ENCODE peak calls at places on chromosomes 16 and 17, in ten cellular contexts. One of them, this sample, is unnamed.

GRCh38 chr16:89370081-89370511 is 120.3 kb downstream of the ANKRD11 start:
- DNase-seq in adrenal gland: no peak
- DNase-seq in tibial artery: no peak
- DNase-seq in uterus: no peak
- DNase-seq in ovary: no peak
- DNase-seq in thoracic aorta: no peak
- DNase-seq in PC-3: peak; percentile 39
- DNase-seq in heart right ventricle: no peak
- DNase-seq in esophagus muscularis mucosa: no peak
- DNase-seq in left lung: peak; percentile 62
- DNase-seq in this sample: peak; percentile 62

GRCh38 chr17:2067559-2067958 is 12.7 kb downstream of the HIC1 start:
- DNase-seq in heart right ventricle: peak; percentile 55
- DNase-seq in uterus: peak; percentile 79
- DNase-seq in tibial artery: no peak
- DNase-seq in esophagus muscularis mucosa: no peak
- DNase-seq in PC-3: no peak
- DNase-seq in left lung: no peak
- DNase-seq in ovary: peak; percentile 62
- DNase-seq in thoracic aorta: no peak
- DNase-seq in adrenal gland: no peak
- DNase-seq in this sample: no peak

GRCh38 chr16:65697516-65697915 is 575.7 kb upstream of the CDH11 start:
- DNase-seq in thoracic aorta: no peak
- DNase-seq in PC-3: no peak
- DNase-seq in esophagus muscularis mucosa: no peak
- DNase-seq in tibial artery: no peak
- DNase-seq in ovary: no peak
- DNase-seq in adrenal gland: no peak
- DNase-seq in left lung: no peak
- DNase-seq in heart right ventricle: no peak
- DNase-seq in uterus: no peak
- DNase-seq in this sample: no peak

GRCh38 chr16:89495121-89495520 is 4.8 kb upstream of the ANKRD11 start:
- DNase-seq in adrenal gland: no peak
- DNase-seq in heart right ventricle: no peak
- DNase-seq in PC-3: peak; percentile 10
- DNase-seq in ovary: no peak
- DNase-seq in esophagus muscularis mucosa: no peak
- DNase-seq in thoracic aorta: no peak
- DNase-seq in tibial artery: no peak
- DNase-seq in uterus: no peak
- DNase-seq in left lung: peak; percentile 36
- DNase-seq in this sample: no peak

GRCh38 chr16:8928467-8928957 is 35.2 kb downstream of the USP7 start:
- DNase-seq in PC-3: no peak
- DNase-seq in left lung: no peak
- DNase-seq in thoracic aorta: no peak
- DNase-seq in uterus: peak; percentile 28
- DNase-seq in tibial artery: peak; percentile 40
- DNase-seq in adrenal gland: no peak
- DNase-seq in esophagus muscularis mucosa: no peak
- DNase-seq in ovary: no peak
- DNase-seq in heart right ventricle: no peak
- DNase-seq in this sample: no peak

GRCh38 chr17:34442387-34443111 is 79.5 kb upstream of the CCL1 start:
- DNase-seq in ovary: no peak
- DNase-seq in thoracic aorta: no peak
- DNase-seq in adrenal gland: peak; percentile 26
- DNase-seq in PC-3: no peak
- DNase-seq in heart right ventricle: no peak
- DNase-seq in esophagus muscularis mucosa: no peak
- DNase-seq in left lung: no peak
- DNase-seq in uterus: no peak
- DNase-seq in tibial artery: no peak
- DNase-seq in this sample: no peak

GRCh38 chr17:40485851-40486512 is 15.4 kb downstream of the TNS4 start:
- DNase-seq in tibial artery: peak; percentile 72
- DNase-seq in left lung: no peak
- DNase-seq in adrenal gland: peak; percentile 50
- DNase-seq in esophagus muscularis mucosa: no peak
- DNase-seq in ovary: peak; percentile 67
- DNase-seq in heart right ventricle: no peak
- DNase-seq in PC-3: peak; percentile 91
- DNase-seq in thoracic aorta: no peak
- DNase-seq in uterus: peak; percentile 85
- DNase-seq in this sample: no peak

GRCh38 chr16:67719778-67720144 is 645 bp upstream of the GFOD2 start:
- DNase-seq in left lung: no peak
- DNase-seq in adrenal gland: peak; percentile 58
- DNase-seq in PC-3: no peak
- DNase-seq in heart right ventricle: no peak
- DNase-seq in tibial artery: peak; percentile 47
- DNase-seq in ovary: peak; percentile 31
- DNase-seq in thoracic aorta: no peak
- DNase-seq in uterus: peak; percentile 29
- DNase-seq in esophagus muscularis mucosa: no peak
- DNase-seq in this sample: no peak

GRCh38 chr16:81636298-81636960 is 142.7 kb upstream of the PLCG2 start:
- DNase-seq in esophagus muscularis mucosa: no peak
- DNase-seq in heart right ventricle: no peak
- DNase-seq in uterus: no peak
- DNase-seq in ovary: no peak
- DNase-seq in PC-3: no peak
- DNase-seq in left lung: no peak
- DNase-seq in thoracic aorta: no peak
- DNase-seq in adrenal gland: no peak
- DNase-seq in tibial artery: no peak
- DNase-seq in this sample: peak; percentile 40

GRCh38 chr16:73172621-73173312 is 124.8 kb upstream of the ZFHX3 start:
- DNase-seq in left lung: no peak
- DNase-seq in thoracic aorta: no peak
- DNase-seq in heart right ventricle: peak; percentile 82
- DNase-seq in tibial artery: peak; percentile 66
- DNase-seq in PC-3: peak; percentile 65
- DNase-seq in uterus: peak; percentile 90
- DNase-seq in ovary: peak; percentile 87
- DNase-seq in adrenal gland: peak; percentile 75
- DNase-seq in esophagus muscularis mucosa: no peak
- DNase-seq in this sample: no peak

GRCh38 chr17:75287221-75287620 is 2.0 kb downstream of the SLC25A19 start:
- DNase-seq in left lung: no peak
- DNase-seq in esophagus muscularis mucosa: no peak
- DNase-seq in adrenal gland: peak; percentile 76
- DNase-seq in heart right ventricle: no peak
- DNase-seq in ovary: no peak
- DNase-seq in thoracic aorta: no peak
- DNase-seq in uterus: no peak
- DNase-seq in PC-3: no peak
- DNase-seq in tibial artery: no peak
- DNase-seq in this sample: no peak

DNA sequence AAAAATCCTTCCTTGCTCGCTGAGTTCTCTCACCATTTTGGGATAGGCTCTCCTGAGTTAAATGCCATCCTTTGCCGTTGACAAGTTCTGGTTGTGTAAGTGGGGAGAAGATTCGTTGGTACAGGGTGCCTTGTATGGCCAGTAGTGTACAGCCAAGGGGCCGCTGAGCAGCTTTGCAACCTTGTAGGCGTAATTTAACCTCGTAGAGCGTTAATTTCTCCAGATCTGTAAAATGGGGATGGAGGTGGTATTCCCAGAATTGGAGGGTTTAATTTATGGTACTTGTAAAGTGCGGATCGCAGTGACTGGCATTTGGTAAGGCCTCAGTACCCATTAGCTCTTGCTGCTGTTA is 1.4 kb downstream of the ARSG start:
- DNase-seq in left lung: no peak
- DNase-seq in uterus: no peak
- DNase-seq in tibial artery: no peak
- DNase-seq in heart right ventricle: no peak
- DNase-seq in adrenal gland: no peak
- DNase-seq in esophagus muscularis mucosa: no peak
- DNase-seq in ovary: no peak
- DNase-seq in thoracic aorta: no peak
- DNase-seq in PC-3: no peak
- DNase-seq in this sample: no peak
- H3K4me3 ChIP-seq in left lung: no peak overlapping the region
- H3K4me3 ChIP-seq in uterus: no peak overlapping the region
- H3K4me3 ChIP-seq in tibial artery: peak overlapping the region; percentile 66
- H3K4me3 ChIP-seq in heart right ventricle: peak overlapping the region; percentile 73
- H3K4me3 ChIP-seq in adrenal gland: no peak overlapping the region
- H3K4me3 ChIP-seq in esophagus muscularis mucosa: peak overlapping the region; percentile 67
- H3K4me3 ChIP-seq in ovary: no peak overlapping the region
- H3K4me3 ChIP-seq in thoracic aorta: peak overlapping the region; percentile 83
- H3K4me3 ChIP-seq in PC-3: peak overlapping the region; percentile 75
- H3K4me3 ChIP-seq in this sample: peak overlapping the region; percentile 87

DNA sequence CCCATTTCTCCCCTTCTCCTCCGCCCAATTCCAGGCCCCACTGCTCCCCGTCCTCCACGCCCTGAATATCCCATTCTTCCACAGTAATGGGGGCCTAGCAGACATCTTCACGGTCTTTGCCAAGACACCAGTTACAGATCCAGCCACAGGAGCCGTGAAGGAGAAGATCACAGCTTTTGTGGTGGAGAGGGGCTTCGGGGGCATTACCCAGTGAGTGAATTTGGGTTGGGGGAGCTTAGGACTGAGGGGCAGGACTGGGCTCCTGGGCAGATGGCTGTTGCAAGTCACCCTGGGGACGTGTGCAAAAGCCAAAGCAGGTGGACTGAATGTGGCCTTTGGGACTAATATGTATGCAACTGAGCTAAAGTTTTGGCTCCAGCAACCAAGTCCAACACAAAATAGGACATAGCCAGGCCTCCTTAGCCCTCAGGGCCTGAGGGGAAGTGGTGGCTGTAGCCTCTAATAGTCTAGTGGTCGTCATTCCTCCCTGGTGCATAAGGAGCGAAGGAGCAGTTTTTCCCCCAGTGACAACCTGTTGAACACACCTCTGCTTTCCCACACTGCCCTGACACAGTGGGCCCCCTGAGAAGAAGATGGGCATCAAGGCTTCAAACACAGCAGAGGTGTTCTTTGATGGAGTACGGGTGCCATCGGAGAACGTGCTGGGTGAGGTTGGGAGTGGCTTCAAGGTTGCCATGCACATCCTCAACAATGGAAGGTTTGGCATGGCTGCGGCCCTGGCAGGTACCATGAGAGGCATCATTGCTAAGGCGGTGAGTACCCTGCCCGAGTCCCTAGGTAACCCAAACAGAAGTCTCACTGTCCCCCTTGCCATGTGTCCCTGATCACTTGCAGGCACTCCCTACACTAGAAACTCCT is 2.6 kb downstream of the ACADVL start:
- DNase-seq in esophagus muscularis mucosa: no peak
- DNase-seq in thoracic aorta: no peak
- DNase-seq in PC-3: no peak
- DNase-seq in adrenal gland: peak; percentile 43
- DNase-seq in tibial artery: no peak
- DNase-seq in left lung: no peak
- DNase-seq in heart right ventricle: no peak
- DNase-seq in ovary: no peak
- DNase-seq in uterus: peak; percentile 25
- DNase-seq in this sample: no peak
- H3K4me1 ChIP-seq in esophagus muscularis mucosa: peaks cover 46% of the 10 kb centered on the region
- H3K4me1 ChIP-seq in thoracic aorta: peaks cover 37% of the 10 kb centered on the region
- H3K4me1 ChIP-seq in PC-3: peaks cover 23% of the 10 kb centered on the region
- H3K4me1 ChIP-seq in adrenal gland: peaks cover 62% of the 10 kb centered on the region
- H3K4me1 ChIP-seq in tibial artery: peaks cover 38% of the 10 kb centered on the region
- H3K4me1 ChIP-seq in left lung: peaks cover 42% of the 10 kb centered on the region
- H3K4me1 ChIP-seq in heart right ventricle: peaks cover 46% of the 10 kb centered on the region
- H3K4me1 ChIP-seq in ovary: peaks cover 10% of the 10 kb centered on the region
- H3K4me1 ChIP-seq in uterus: no peaks in the 10 kb centered on the region
- H3K4me1 ChIP-seq in this sample: peaks cover 7% of the 10 kb centered on the region

GRCh38 chr17:13418891-13419290 is 182.8 kb downstream of the HS3ST3A1 start:
- DNase-seq in heart right ventricle: no peak
- DNase-seq in ovary: no peak
- DNase-seq in PC-3: peak; percentile 23
- DNase-seq in esophagus muscularis mucosa: no peak
- DNase-seq in tibial artery: no peak
- DNase-seq in thoracic aorta: no peak
- DNase-seq in left lung: no peak
- DNase-seq in adrenal gland: no peak
- DNase-seq in uterus: no peak
- DNase-seq in this sample: no peak

GRCh38 chr17:13425390-13425789 is 176.3 kb downstream of the HS3ST3A1 start:
- DNase-seq in ovary: no peak
- DNase-seq in adrenal gland: no peak
- DNase-seq in thoracic aorta: no peak
- DNase-seq in tibial artery: no peak
- DNase-seq in left lung: no peak
- DNase-seq in PC-3: no peak
- DNase-seq in heart right ventricle: no peak
- DNase-seq in esophagus muscularis mucosa: peak; percentile 29
- DNase-seq in uterus: no peak
- DNase-seq in this sample: no peak

GRCh38 chr17:13419676-13420075 is 182.1 kb downstream of the HS3ST3A1 start:
- DNase-seq in uterus: no peak
- DNase-seq in thoracic aorta: no peak
- DNase-seq in PC-3: no peak
- DNase-seq in heart right ventricle: no peak
- DNase-seq in tibial artery: no peak
- DNase-seq in adrenal gland: no peak
- DNase-seq in esophagus muscularis mucosa: no peak
- DNase-seq in left lung: no peak
- DNase-seq in ovary: no peak
- DNase-seq in this sample: no peak

GRCh38 chr17:13420294-13421277 is 181.1 kb downstream of the HS3ST3A1 start:
- DNase-seq in uterus: no peak
- DNase-seq in adrenal gland: no peak
- DNase-seq in ovary: no peak
- DNase-seq in PC-3: peak; percentile 93
- DNase-seq in thoracic aorta: no peak
- DNase-seq in tibial artery: no peak
- DNase-seq in esophagus muscularis mucosa: no peak
- DNase-seq in heart right ventricle: no peak
- DNase-seq in left lung: no peak
- DNase-seq in this sample: peak; percentile 10

DNA sequence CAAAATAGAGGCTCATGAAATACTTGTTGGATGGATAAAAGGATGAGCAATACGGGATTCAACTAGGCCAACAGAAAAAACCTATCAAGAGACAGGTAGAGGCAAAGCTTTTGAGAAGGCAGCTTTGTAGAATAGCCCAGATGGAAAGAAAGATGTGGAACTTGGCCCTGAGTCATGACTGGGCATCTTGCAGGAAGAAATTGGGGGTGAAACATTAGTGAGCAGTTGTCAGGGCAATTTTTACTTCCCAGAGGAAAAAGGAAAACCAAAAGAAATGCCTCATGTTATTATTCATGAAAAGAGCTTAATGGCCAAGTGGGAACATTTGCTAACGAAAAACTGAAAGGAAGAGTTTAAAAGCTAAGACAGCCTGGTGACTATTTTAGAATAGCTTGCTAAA is 180.1 kb downstream of the HS3ST3A1 start:
- DNase-seq in adrenal gland: no peak
- DNase-seq in esophagus muscularis mucosa: peak; percentile 45
- DNase-seq in uterus: no peak
- DNase-seq in tibial artery: no peak
- DNase-seq in left lung: no peak
- DNase-seq in ovary: no peak
- DNase-seq in thoracic aorta: no peak
- DNase-seq in PC-3: peak; percentile 24
- DNase-seq in heart right ventricle: no peak
- DNase-seq in this sample: no peak
- H3K4me3 ChIP-seq in adrenal gland: no peak overlapping the region
- H3K4me3 ChIP-seq in esophagus muscularis mucosa: no peak overlapping the region
- H3K4me3 ChIP-seq in uterus: no peak overlapping the region
- H3K4me3 ChIP-seq in tibial artery: no peak overlapping the region
- H3K4me3 ChIP-seq in left lung: no peak overlapping the region
- H3K4me3 ChIP-seq in ovary: no peak overlapping the region
- H3K4me3 ChIP-seq in thoracic aorta: no peak overlapping the region
- H3K4me3 ChIP-seq in PC-3: no peak overlapping the region
- H3K4me3 ChIP-seq in heart right ventricle: no peak overlapping the region
- H3K4me3 ChIP-seq in this sample: no peak overlapping the region

GRCh38 chr16:85754403-85754802 is 3.5 kb upstream of the C16orf74 start:
- DNase-seq in PC-3: no peak
- DNase-seq in uterus: no peak
- DNase-seq in heart right ventricle: no peak
- DNase-seq in tibial artery: no peak
- DNase-seq in thoracic aorta: no peak
- DNase-seq in ovary: no peak
- DNase-seq in adrenal gland: no peak
- DNase-seq in esophagus muscularis mucosa: no peak
- DNase-seq in left lung: no peak
- DNase-seq in this sample: no peak
- H3K4me1 ChIP-seq in PC-3: peaks cover 40% of the 10 kb centered on the region
- H3K4me1 ChIP-seq in uterus: no peaks in the 10 kb centered on the region
- H3K4me1 ChIP-seq in heart right ventricle: peaks cover 16% of the 10 kb centered on the region
- H3K4me1 ChIP-seq in tibial artery: peaks cover 18% of the 10 kb centered on the region
- H3K4me1 ChIP-seq in thoracic aorta: peaks cover 12% of the 10 kb centered on the region
- H3K4me1 ChIP-seq in ovary: peaks cover 5% of the 10 kb centered on the region
- H3K4me1 ChIP-seq in adrenal gland: peaks cover 15% of the 10 kb centered on the region
- H3K4me1 ChIP-seq in esophagus muscularis mucosa: peaks cover 23% of the 10 kb centered on the region
- H3K4me1 ChIP-seq in left lung: peaks cover 40% of the 10 kb centered on the region
- H3K4me1 ChIP-seq in this sample: peaks cover 24% of the 10 kb centered on the region

This sample was measured in Caco-2.